ENCODE peak calls at places on chromosomes 13 and 19, in nine cellular contexts. P, W, N, I, U, R, S, O and J are unnamed samples. For H3K4me1 and H3K36me3, the result is how much of the 10 kb centered on the place peaks cover.

GRCh38 chr19:10037367-10037766 is 24.1 kb downstream of the RDH8 start:
- DNase-seq in W (no peak), I (no peak), S (no peak), U (no peak), R (no peak), P (no peak), O (no peak), N (no peak), J (no peak)

GRCh38 chr13:107842562-107843180 is 372.7 kb downstream of the LIG4 start:
- DNase-seq in U (no peak), W (no peak), N (no peak), R (no peak), S (no peak), I (no peak), O (no peak), P (no peak), J (no peak)

GRCh38 chr19:50465986-50466771 is 10.1 kb upstream of the EMC10 start:
- DNase-seq in U (no peak), S (no peak), I (no peak), R (no peak), P (no peak), O (no peak), N (no peak), W (peak), J (no peak)

GRCh38 chr19:6577410-6578125 is 13.4 kb downstream of the CD70 start:
- DNase-seq in S (no peak), I (no peak), O (no peak), P (no peak), R (no peak), U (no peak), N (no peak), W (no peak), J (no peak)

GRCh38 chr13:33057019-33057785 is 41.0 kb downstream of the KL start:
- DNase-seq in W (peak), S (no peak), U (peak), O (no peak), P (no peak), R (no peak), N (no peak), I (no peak), J (no peak)

GRCh38 chr19:991174-991931 is 7.2 kb downstream of the WDR18 start:
- DNase-seq in R (no peak), S (peak), W (peak), U (no peak), P (no peak), N (no peak), I (no peak), O (no peak), J (peak)

GRCh38 chr19:56508282-56508778 is 675 bp downstream of the ZNF471 start:
- DNase-seq in P (no peak), U (no peak), S (no peak), N (peak), R (no peak), I (no peak), O (no peak), W (no peak), J (no peak)

GRCh38 chr13:85771856-85772255 is 27.4 kb downstream of the SLITRK6 start:
- DNase-seq in R (no peak), O (no peak), N (no peak), I (no peak), P (no peak), S (no peak), U (no peak), W (no peak), J (no peak)

GRCh38 chr13:27977476-27978300 is 8.6 kb upstream of the CDX2 start:
- DNase-seq in P (no peak), R (no peak), O (no peak), I (no peak), W (peak), U (no peak), N (peak), S (no peak), J (no peak)

GRCh38 chr19:41928221-41928683 is at the start of gene ERFL:
- DNase-seq in R (no peak), I (no peak), P (no peak), O (no peak), W (peak), U (no peak), S (peak), N (no peak), J (no peak)

GRCh38 chr13:41505209-41505835 is 48.0 kb downstream of the RGCC start:
- DNase-seq in U (no peak), P (no peak), N (no peak), I (no peak), S (no peak), R (no peak), W (no peak), O (no peak), J (no peak)

DNA sequence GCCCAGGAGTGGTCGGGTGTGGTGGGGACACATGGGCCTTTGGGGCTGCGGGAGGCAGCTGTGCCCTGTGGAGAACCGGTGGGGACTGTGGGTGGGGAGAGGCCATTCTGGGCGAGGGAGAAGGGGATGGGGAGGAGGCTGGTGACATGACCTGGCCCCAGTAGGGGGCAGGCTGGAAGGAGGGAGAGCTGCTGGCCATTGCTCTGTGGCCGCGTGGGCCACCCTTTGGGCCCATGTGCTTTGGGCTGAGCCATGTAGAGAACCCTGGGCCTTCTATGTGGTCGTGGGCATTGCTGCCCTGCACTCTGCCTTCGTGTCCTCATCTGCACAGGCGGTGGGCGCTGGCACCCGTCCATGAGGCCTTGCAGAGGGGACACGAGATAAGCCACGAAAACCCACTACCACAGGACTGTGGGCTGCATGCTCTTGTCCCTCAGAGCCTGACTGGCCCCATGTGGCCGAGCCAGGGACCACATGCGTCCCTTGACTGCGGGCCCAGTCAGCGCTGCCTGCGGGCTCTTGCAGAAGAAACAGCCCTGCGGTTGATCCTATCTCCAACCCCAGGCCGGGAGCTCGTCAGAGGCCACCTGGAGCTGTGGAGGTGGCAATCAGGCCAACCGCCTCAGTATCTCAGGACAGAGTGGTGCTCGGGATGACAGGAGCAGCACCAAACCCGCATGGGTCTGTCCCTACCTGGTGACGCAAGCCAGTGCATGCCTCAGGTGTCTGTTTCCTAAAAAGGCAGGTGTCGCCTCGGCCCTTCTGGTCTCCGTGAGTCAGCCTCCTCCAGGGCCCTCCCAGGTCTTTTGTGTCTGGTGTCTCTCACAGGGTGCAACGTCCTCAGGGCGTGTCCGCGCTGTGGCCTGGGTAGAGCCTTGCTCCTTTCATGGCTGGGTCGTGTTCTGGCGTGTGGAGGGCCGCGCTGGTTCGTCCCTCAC is 14.3 kb downstream of the FZR1 start:
- DNase-seq in R (no peak), W (no peak), P (no peak), I (no peak), N (no peak), O (no peak), U (no peak), S (no peak), J (no peak)
- H3K27ac ChIP-seq in R (no peak), W (no peak), P (no peak), I (no peak), N (no peak), O (no peak), U (no peak), S (peak), J (no peak)

GRCh38 chr19:35118268-35119026 is 2.8 kb downstream of the FXYD3 start:
- DNase-seq in N (no peak), S (no peak), W (no peak), I (no peak), O (no peak), R (no peak), P (no peak), U (no peak), J (no peak)
- H3K4me1 ChIP-seq in N (under half), S (under half), W (under half), I (under half), O (under half), R (under half), P (under half), U (half or more), J (under half)

GRCh38 chr13:29545988-29546387 is 49.5 kb downstream of the SLC7A1 start:
- DNase-seq in P (no peak), S (no peak), R (no peak), U (no peak), I (no peak), O (no peak), N (no peak), W (no peak), J (no peak)
- H3K36me3 ChIP-seq in P (under half), S (under half), R (under half), U (under half), I (under half), O (under half), N (under half), W (under half), J (under half)

GRCh38 chr19:48501446-48501960 is 10.1 kb downstream of the LMTK3 start:
- DNase-seq in W (peak), P (no peak), N (peak), O (no peak), I (no peak), U (no peak), R (no peak), S (no peak), J (peak)
- H3K27ac ChIP-seq in W (no peak), P (no peak), N (no peak), O (no peak), I (no peak), U (no peak), R (no peak), S (peak), J (peak)

GRCh38 chr13:98512774-98513327 is 64.1 kb downstream of the STK24 start:
- DNase-seq in I (no peak), R (no peak), U (no peak), W (no peak), N (no peak), O (no peak), S (no peak), P (no peak), J (no peak)

GRCh38 chr13:98509271-98510155 is 67.4 kb downstream of the STK24 start:
- DNase-seq in U (peak), S (no peak), I (peak), N (peak), P (no peak), W (no peak), R (peak), O (no peak), J (peak)

GRCh38 chr13:98510156-98510509 is 66.8 kb downstream of the STK24 start:
- DNase-seq in O (no peak), W (no peak), R (no peak), I (no peak), U (no peak), P (no peak), S (no peak), N (no peak), J (no peak)

GRCh38 chr13:98513837-98514236 is 63.1 kb downstream of the STK24 start:
- DNase-seq in N (no peak), S (no peak), I (no peak), W (no peak), O (no peak), U (no peak), R (no peak), P (no peak), J (no peak)

DNA sequence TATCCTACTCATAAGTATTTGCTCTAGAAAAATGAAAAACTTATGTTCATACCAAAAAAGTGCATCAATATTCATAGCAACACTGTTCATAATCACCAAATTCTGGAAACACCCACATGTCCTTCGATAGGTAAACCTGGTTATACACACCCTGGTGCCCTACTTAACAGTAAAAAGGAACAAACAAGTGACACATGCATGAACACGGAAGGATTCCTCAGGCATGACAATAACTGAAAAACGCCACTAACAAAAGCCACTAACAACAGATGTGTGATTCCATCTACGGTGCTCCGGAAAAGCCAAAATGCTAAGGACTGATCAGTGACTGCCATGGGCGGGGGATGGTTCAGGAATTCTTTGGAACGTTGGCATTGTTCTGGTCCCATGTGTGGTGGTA is 65.5 kb downstream of the STK24 start:
- DNase-seq in N (no peak), I (no peak), W (no peak), R (no peak), S (no peak), P (no peak), O (no peak), U (no peak), J (no peak)
- H3K4me1 ChIP-seq in N (under half), I (half or more), W (under half), R (under half), S (half or more), P (half or more), O (under half), U (under half), J (under half)

GRCh38 chr13:59277106-59277505 is 886.6 kb downstream of the DIAPH3 start:
- DNase-seq in N (no peak), O (no peak), P (no peak), R (no peak), U (no peak), S (no peak), W (no peak), I (no peak), J (no peak)
- H3K36me3 ChIP-seq in N (under half), O (under half), P (under half), R (under half), U (under half), S (under half), W (under half), I (under half), J (under half)

GRCh38 chr19:30719991-30720329 is 347.8 kb downstream of the ZNF536 start:
- DNase-seq in P (peak), S (no peak), U (peak), W (no peak), O (no peak), R (no peak), N (no peak), I (no peak), J (no peak)
- H3K27ac ChIP-seq in P (peak), S (no peak), U (peak), W (no peak), O (no peak), R (no peak), N (peak), I (peak), J (no peak)

GRCh38 chr19:39401549-39402416 is 4.9 kb upstream of the ZFP36 start:
- DNase-seq in N (peak), S (peak), O (peak), I (no peak), U (peak), W (peak), R (peak), P (peak), J (peak)
- H3K4me1 ChIP-seq in N (under half), S (half or more), O (under half), I (half or more), U (half or more), W (under half), R (under half), P (half or more), J (half or more)

GRCh38 chr13:43792456-43792855 is 5.7 kb upstream of the ENOX1 start:
- DNase-seq in R (no peak), P (no peak), O (no peak), I (no peak), W (no peak), N (no peak), S (no peak), U (no peak), J (no peak)
- H3K36me3 ChIP-seq in R (under half), P (under half), O (under half), I (under half), W (under half), N (under half), S (under half), U (under half), J (under half)

GRCh38 chr19:2883686-2884439 is 16.7 kb downstream of the ZNF556 start:
- DNase-seq in N (peak), I (no peak), P (no peak), W (no peak), O (peak), S (no peak), U (no peak), R (no peak), J (no peak)

GRCh38 chr19:2885736-2886135 is 15.0 kb upstream of the ZNF57 start:
- DNase-seq in S (no peak), U (no peak), N (peak), O (peak), P (no peak), R (no peak), W (no peak), I (no peak), J (no peak)

GRCh38 chr19:2888739-2889224 is 11.9 kb upstream of the ZNF57 start:
- DNase-seq in I (no peak), R (no peak), P (peak), O (peak), S (peak), N (peak), U (no peak), W (no peak), J (peak)

DNA sequence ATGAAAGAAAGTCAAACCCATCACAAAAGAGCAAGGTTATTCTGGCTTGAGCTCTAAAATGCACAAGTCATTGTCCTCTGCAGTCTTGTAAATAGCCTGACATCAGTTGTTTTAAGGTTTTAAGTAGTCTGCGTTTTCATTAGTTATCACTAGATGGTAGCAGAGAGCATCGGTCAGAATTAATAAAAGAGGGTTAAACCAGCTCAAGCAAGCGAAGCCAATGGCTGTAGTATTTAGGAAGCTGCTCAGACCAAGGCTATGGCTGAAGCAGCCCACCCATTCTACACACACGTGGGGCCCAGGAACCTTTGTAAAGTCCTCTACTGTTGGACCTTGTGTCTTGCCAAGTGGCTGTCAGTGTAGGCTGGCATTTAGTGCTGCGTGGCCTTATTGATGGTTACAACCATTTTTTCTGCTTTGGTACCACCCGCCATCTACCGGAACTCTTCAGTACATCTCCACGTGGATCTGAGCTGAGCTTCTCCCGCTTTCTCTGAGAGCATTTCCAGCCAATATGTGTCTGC is 13.3 kb upstream of the ZNF57 start:
- DNase-seq in I (no peak), R (no peak), U (peak), W (peak), O (peak), S (no peak), N (peak), P (no peak), J (no peak)
- H3K27ac ChIP-seq in I (no peak), R (no peak), U (peak), W (no peak), O (no peak), S (no peak), N (no peak), P (no peak), J (no peak)